ENCODE peak calls at places on chromosomes 4 and X, in eight cellular contexts. H is cardiac muscle cell, F is left lung, N is ovary, D is fibroblast of lung, M is pancreas, X is WERI-Rb-1, R is uterus. W is an unnamed sample. For H3K27me3, the result is how much of the 10 kb centered on the place peaks cover.

GRCh38 chr4:18105023-18106011 is 83.8 kb upstream of the LCORL start:
- DNase-seq in H (no peak), F (no peak), N (no peak), D (peak), M (no peak), X (no peak), R (no peak), W (no peak)

GRCh38 chr4:7111441-7111840 is 43.6 kb upstream of the GRPEL1 start:
- DNase-seq in H (no peak), F (no peak), N (no peak), D (no peak), M (no peak), X (no peak), R (no peak), W (no peak)

GRCh38 chr4:47824844-47825243 is 13.0 kb downstream of the CORIN start:
- DNase-seq in H (peak), F (no peak), N (no peak), D (no peak), M (no peak), X (peak), R (no peak), W (no peak)

GRCh38 chr4:35772291-35772690 is 472.0 kb downstream of the ARAP2 start:
- DNase-seq in H (no peak), F (no peak), N (no peak), D (no peak), M (no peak), X (no peak), R (no peak), W (no peak)

GRCh38 chr4:116400480-116400879 is 684.9 kb downstream of the TRAM1L1 start:
- DNase-seq in H (no peak), F (no peak), N (no peak), D (peak), M (no peak), X (no peak), R (no peak), W (no peak)

GRCh38 chrX:46628406-46629371 is 55.1 kb downstream of the CHST7 start:
- DNase-seq in H (no peak), F (peak), N (peak), D (peak), M (peak), X (no peak), R (peak), W (no peak)

GRCh38 chr4:115113382-115114106 is at the start of gene NDST4:
- DNase-seq in H (peak), F (no peak), N (no peak), D (peak), M (no peak), X (peak), R (no peak), W (no peak)

GRCh38 chr4:121711263-121712000 is 14.7 kb upstream of the ANXA5 start:
- DNase-seq in H (peak), F (peak), N (peak), D (peak), M (peak), X (peak), R (peak), W (no peak)

GRCh38 chrX:15686818-15687685 is 22.4 kb upstream of the CLTRN start:
- DNase-seq in H (peak), F (no peak), N (no peak), D (peak), M (peak), X (peak), R (peak), W (peak)

GRCh38 chr4:173281420-173282333 is 52.5 kb downstream of the HMGB2 start:
- DNase-seq in H (no peak), F (no peak), N (no peak), D (no peak), M (no peak), X (no peak), R (no peak), W (no peak)

GRCh38 chr4:158929939-158930344 is 161.1 kb downstream of the FNIP2 start:
- DNase-seq in H (no peak), F (no peak), N (no peak), D (no peak), M (no peak), X (no peak), R (no peak), W (no peak)

GRCh38 chr4:7358100-7358735 is 76.5 kb downstream of the PSAPL1 start:
- DNase-seq in H (no peak), F (peak), N (peak), D (peak), M (no peak), X (peak), R (no peak), W (no peak)

GRCh38 chr4:48388504-48389154 is 47.3 kb downstream of the SLAIN2 start:
- DNase-seq in H (no peak), F (no peak), N (no peak), D (peak), M (no peak), X (no peak), R (no peak), W (no peak)

GRCh38 chrX:49089553-49089952 is 9.9 kb upstream of the WDR45 start:
- DNase-seq in H (no peak), F (no peak), N (no peak), D (no peak), M (no peak), X (no peak), R (no peak), W (no peak)

GRCh38 chrX:110442631-110443030 is 84.0 kb downstream of the RTL9 start:
- DNase-seq in H (peak), F (no peak), N (no peak), D (peak), M (peak), X (peak), R (no peak), W (no peak)

GRCh38 chrX:101391831-101392230 is 1.0 kb downstream of the RPL36A start:
- DNase-seq in H (no peak), F (no peak), N (no peak), D (no peak), M (no peak), X (no peak), R (no peak), W (no peak)

GRCh38 chrX:154368630-154369452 is 5.6 kb downstream of the FLNA start:
- DNase-seq in H (no peak), F (peak), N (peak), D (peak), M (peak), X (peak), R (peak), W (peak)

GRCh38 chrX:136525738-136526606 is 6.0 kb upstream of the VGLL1 start:
- DNase-seq in H (no peak), F (no peak), N (peak), D (peak), M (peak), X (no peak), R (peak), W (no peak)

GRCh38 chr4:17103231-17103630 is 204.8 kb upstream of the LDB2 start:
- DNase-seq in H (no peak), F (no peak), N (no peak), D (peak), M (no peak), X (no peak), R (no peak), W (no peak)

GRCh38 chrX:133390647-133391046 is 24.6 kb downstream of the GPC4 start:
- DNase-seq in H (no peak), F (no peak), N (no peak), D (peak), M (no peak), X (no peak), R (no peak), W (no peak)

GRCh38 chrX:106302304-106302703 is 134.2 kb downstream of the PWWP3B start:
- DNase-seq in H (no peak), F (no peak), N (no peak), D (no peak), M (no peak), X (no peak), R (no peak), W (no peak)

GRCh38 chr4:137705171-137705783 is 173.0 kb upstream of the PCDH18 start:
- DNase-seq in H (peak), F (no peak), N (no peak), D (peak), M (no peak), X (no peak), R (peak), W (no peak)

GRCh38 chr4:150570862-150571261 is 11.1 kb upstream of the MAB21L2 start:
- DNase-seq in H (no peak), F (no peak), N (no peak), D (no peak), M (no peak), X (no peak), R (no peak), W (no peak)

GRCh38 chrX:129808163-129808828 is 28.5 kb downstream of the SASH3 start:
- DNase-seq in H (no peak), F (no peak), N (no peak), D (peak), M (no peak), X (no peak), R (no peak), W (no peak)

GRCh38 chr4:526189-526909 is 27.3 kb downstream of the PIGG start:
- DNase-seq in H (no peak), F (no peak), N (no peak), D (no peak), M (no peak), X (no peak), R (no peak), W (no peak)

GRCh38 chr4:98518555-98519267 is 139.7 kb downstream of the TSPAN5 start:
- DNase-seq in H (no peak), F (no peak), N (no peak), D (no peak), M (no peak), X (no peak), R (no peak), W (no peak)

GRCh38 chrX:129996120-129996519 is 13.7 kb downstream of the BCORL1 start:
- DNase-seq in H (no peak), F (no peak), N (no peak), D (peak), M (no peak), X (no peak), R (peak), W (no peak)

GRCh38 chrX:109440475-109440874 is 41.4 kb downstream of the GUCY2F start:
- DNase-seq in H (no peak), F (no peak), N (no peak), D (no peak), M (no peak), X (no peak), R (no peak), W (no peak)

GRCh38 chr4:39304651-39305050 is 61.5 kb downstream of the RFC1 start:
- DNase-seq in H (no peak), F (no peak), N (no peak), D (no peak), M (no peak), X (no peak), R (no peak), W (no peak)

GRCh38 chr4:101232074-101232776 is 115.1 kb downstream of the PPP3CA start:
- DNase-seq in H (no peak), F (no peak), N (no peak), D (peak), M (no peak), X (no peak), R (no peak), W (no peak)

GRCh38 chr4:138938371-138938699 is 77.2 kb upstream of the NOCT start:
- DNase-seq in H (peak), F (no peak), N (no peak), D (peak), M (no peak), X (no peak), R (no peak), W (no peak)

GRCh38 chr4:95585016-95585695 is 36.4 kb upstream of the UNC5C start:
- DNase-seq in H (no peak), F (no peak), N (no peak), D (peak), M (no peak), X (no peak), R (no peak), W (no peak)

GRCh38 chr4:72567821-72568620 is 1.0 kb downstream of the ADAMTS3 start:
- DNase-seq in H (peak), F (peak), N (peak), D (peak), M (peak), X (peak), R (peak), W (no peak)

GRCh38 chr4:20301161-20301560 is 49.5 kb downstream of the SLIT2 start:
- DNase-seq in H (no peak), F (no peak), N (no peak), D (no peak), M (no peak), X (no peak), R (no peak), W (no peak)

GRCh38 chr4:20298986-20299385 is 47.3 kb downstream of the SLIT2 start:
- DNase-seq in H (no peak), F (no peak), N (no peak), D (no peak), M (no peak), X (no peak), R (no peak), W (no peak)

GRCh38 chr4:20297800-20298199 is 46.1 kb downstream of the SLIT2 start:
- DNase-seq in H (no peak), F (no peak), N (no peak), D (no peak), M (no peak), X (no peak), R (no peak), W (no peak)

GRCh38 chr4:20297246-20297645 is 45.5 kb downstream of the SLIT2 start:
- DNase-seq in H (no peak), F (no peak), N (no peak), D (no peak), M (no peak), X (no peak), R (no peak), W (no peak)

GRCh38 chr4:20299515-20299914 is 47.8 kb downstream of the SLIT2 start:
- DNase-seq in H (no peak), F (no peak), N (no peak), D (peak), M (no peak), X (no peak), R (no peak), W (no peak)
- TF ChIP-seq CTCF in H (peak), F (no peak), N (no peak), D (peak), M (no peak), X (peak), R (no peak), W (no peak)

GRCh38 chrX:34140816-34141215 is 8.7 kb upstream of the FAM47A start:
- DNase-seq in H (no peak), F (no peak), N (no peak), D (no peak), M (no peak), X (no peak), R (no peak), W (no peak)
- H3K27ac ChIP-seq in H (no peak), F (no peak), N (no peak), D (no peak), M (no peak), X (no peak), R (no peak), W (no peak)

GRCh38 chrX:11647048-11647650 is 18.6 kb downstream of the ARHGAP6 start:
- DNase-seq in H (no peak), F (no peak), N (no peak), D (no peak), M (no peak), X (no peak), R (no peak), W (no peak)

DNA sequence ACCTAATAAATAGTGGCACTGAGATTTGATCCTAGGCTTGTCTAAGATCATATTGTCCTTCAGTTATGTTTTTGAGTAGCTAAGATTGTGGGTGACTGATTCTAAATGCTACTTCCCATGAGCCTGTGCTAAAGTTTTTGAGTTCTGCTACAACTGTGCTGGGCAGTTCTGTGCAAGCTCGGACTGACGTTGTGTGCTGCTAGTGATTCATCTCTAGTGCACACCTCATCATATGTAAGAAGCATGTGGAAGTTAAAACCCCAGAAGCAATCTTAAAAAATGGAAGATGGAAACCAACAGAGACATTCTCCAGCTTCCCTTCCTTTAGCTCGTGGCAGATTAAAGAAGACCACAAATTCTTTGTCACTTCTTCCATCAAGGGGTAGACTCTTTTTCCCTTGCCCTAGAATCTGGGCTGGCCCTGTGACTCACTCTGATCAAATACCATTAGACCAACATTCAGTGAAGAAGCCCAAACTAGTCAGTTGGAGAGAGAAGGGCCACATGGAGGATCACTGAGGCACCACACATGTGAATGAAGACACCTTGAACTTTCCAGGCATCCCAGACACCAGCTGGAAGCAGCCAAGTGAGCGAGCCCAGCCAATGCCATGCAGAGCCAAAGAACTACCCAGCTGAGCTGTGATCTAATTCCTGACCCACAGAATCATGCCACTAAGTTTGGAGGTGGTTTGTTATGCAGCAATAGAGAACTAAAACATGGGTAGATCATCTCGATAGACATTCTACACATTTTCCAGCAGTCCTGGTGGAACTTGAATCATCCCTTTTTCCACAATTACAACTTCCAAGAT is 16.8 kb downstream of the ARHGAP6 start:
- DNase-seq in H (no peak), F (no peak), N (no peak), D (no peak), M (no peak), X (no peak), R (no peak), W (no peak)
- H3K27me3 ChIP-seq in H (under half), F (under half), N (under half), D (under half), M (under half), X (under half), R (under half), W (under half)

GRCh38 chr4:185730849-185731608 is 81.0 kb downstream of the SORBS2 start:
- DNase-seq in H (no peak), F (no peak), N (no peak), D (peak), M (no peak), X (no peak), R (no peak), W (no peak)
- TF ChIP-seq CTCF in H (no peak), F (no peak), N (peak), D (no peak), M (no peak), X (no peak), R (no peak), W (no peak)

GRCh38 chrX:118884552-118885138 is 61.0 kb downstream of the ZCCHC12 start:
- DNase-seq in H (no peak), F (no peak), N (no peak), D (no peak), M (no peak), X (no peak), R (no peak), W (no peak)
- H3K27ac ChIP-seq in H (no peak), F (no peak), N (no peak), D (no peak), M (no peak), X (no peak), R (no peak), W (no peak)

GRCh38 chr4:154119317-154119716 is 330.4 kb upstream of the SFRP2 start:
- DNase-seq in H (no peak), F (no peak), N (no peak), D (no peak), M (no peak), X (no peak), R (no peak), W (no peak)

GRCh38 chr4:154123897-154124296 is 335.0 kb upstream of the SFRP2 start:
- DNase-seq in H (no peak), F (no peak), N (no peak), D (no peak), M (no peak), X (no peak), R (no peak), W (no peak)

GRCh38 chr4:154120690-154121089 is 331.8 kb upstream of the SFRP2 start:
- DNase-seq in H (no peak), F (no peak), N (no peak), D (no peak), M (no peak), X (no peak), R (no peak), W (no peak)

GRCh38 chr4:154124539-154125255 is 335.8 kb upstream of the SFRP2 start:
- DNase-seq in H (no peak), F (no peak), N (no peak), D (peak), M (no peak), X (no peak), R (no peak), W (no peak)

GRCh38 chr4:154120277-154120676 is 331.4 kb upstream of the SFRP2 start:
- DNase-seq in H (no peak), F (no peak), N (no peak), D (no peak), M (no peak), X (no peak), R (no peak), W (no peak)
- H3K27me3 ChIP-seq in H (under half), F (under half), N (under half), D (under half), M (under half), X (under half), R (under half), W (under half)

GRCh38 chr4:13928214-13928613 is 300.7 kb upstream of the BOD1L1 start:
- DNase-seq in H (no peak), F (no peak), N (no peak), D (no peak), M (no peak), X (no peak), R (no peak), W (no peak)
- TF ChIP-seq CTCF in H (no peak), F (no peak), N (no peak), D (no peak), M (no peak), X (no peak), R (no peak), W (no peak)

GRCh38 chrX:71537743-71538142 is 4.8 kb downstream of the OGT start:
- DNase-seq in H (no peak), F (no peak), N (no peak), D (no peak), M (no peak), X (no peak), R (no peak), W (no peak)
- H3K27ac ChIP-seq in H (no peak), F (no peak), N (no peak), D (no peak), M (no peak), X (no peak), R (no peak), W (no peak)

GRCh38 chr4:8912506-8912905 is 40.9 kb upstream of the HMX1 start:
- DNase-seq in H (no peak), F (peak), N (no peak), D (no peak), M (peak), X (no peak), R (no peak), W (no peak)

GRCh38 chr4:8914461-8915171 is 43.0 kb upstream of the HMX1 start:
- DNase-seq in H (no peak), F (peak), N (peak), D (no peak), M (peak), X (no peak), R (no peak), W (no peak)

GRCh38 chr4:8915201-8916200 is 43.9 kb upstream of the HMX1 start:
- DNase-seq in H (no peak), F (peak), N (no peak), D (no peak), M (peak), X (peak), R (no peak), W (no peak)

GRCh38 chr4:8913121-8913857 is 41.6 kb upstream of the HMX1 start:
- DNase-seq in H (no peak), F (peak), N (no peak), D (no peak), M (no peak), X (peak), R (no peak), W (no peak)

DNA sequence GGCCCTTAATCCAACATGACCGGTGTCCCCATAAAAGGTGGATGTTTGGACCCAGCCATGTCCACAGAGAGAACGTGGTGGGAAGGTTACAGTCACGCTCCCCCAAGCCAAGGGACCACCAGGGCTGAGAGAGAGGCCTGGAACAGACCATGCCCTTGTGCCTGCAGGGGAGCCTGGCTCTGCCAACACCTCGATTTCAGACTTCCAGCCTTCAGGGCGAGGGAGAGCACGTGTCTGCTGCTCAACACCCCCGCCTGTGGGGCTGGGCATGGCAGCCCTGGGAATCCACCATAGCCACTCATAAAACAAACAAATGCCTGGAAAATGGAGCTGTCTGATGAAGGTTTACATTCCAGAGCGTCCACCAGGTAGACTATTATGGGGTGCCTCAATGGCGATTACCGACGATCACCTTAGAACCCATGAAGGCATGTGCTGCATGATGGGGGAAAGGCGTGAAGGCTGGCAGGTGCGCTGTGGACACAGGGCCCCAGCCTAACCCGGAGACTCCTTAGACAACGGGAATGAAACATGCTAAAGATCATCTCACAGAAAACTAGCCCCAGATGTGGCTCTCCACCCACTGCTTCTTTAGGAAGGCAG is 42.3 kb upstream of the HMX1 start:
- DNase-seq in H (no peak), F (peak), N (no peak), D (no peak), M (peak), X (no peak), R (no peak), W (no peak)
- H3K27me3 ChIP-seq in H (half or more), F (half or more), N (under half), D (under half), M (under half), X (under half), R (under half), W (under half)